ENCODE peak calls at places on chromosome 19, in eight cellular contexts. E is HL-60, I is left ventricle myocardium inferior, C is fibroblast of mammary gland, Y is psoas muscle, K is IMR-90, X is tibial nerve, W is brain microvascular endothelial cell. V is an unnamed sample.

GRCh38 chr19:29699861-29700260 is 15.2 kb downstream of the C19orf12 start:
- DNase-seq in E (no peak), I (no peak), C (no peak), Y (no peak), K (no peak), X (no peak), W (no peak), V (no peak)

GRCh38 chr19:5481957-5482356 is 26.7 kb downstream of the ZNRF4 start:
- DNase-seq in E (no peak), I (no peak), C (no peak), Y (no peak), K (no peak), X (no peak), W (no peak), V (no peak)

GRCh38 chr19:6482343-6482686 is 728 bp upstream of the DENND1C start:
- DNase-seq in E (no peak), I (no peak), C (no peak), Y (no peak), K (no peak), X (no peak), W (no peak), V (no peak)

GRCh38 chr19:38385804-38386257 is 2.0 kb downstream of the GGN start:
- DNase-seq in E (no peak), I (no peak), C (no peak), Y (no peak), K (no peak), X (no peak), W (no peak), V (no peak)

GRCh38 chr19:40763963-40764362 is 11.4 kb upstream of the MIA start:
- DNase-seq in E (no peak), I (no peak), C (no peak), Y (no peak), K (no peak), X (no peak), W (no peak), V (no peak)

GRCh38 chr19:51926784-51927741 is at the start of gene ZNF613:
- DNase-seq in E (peak), I (peak), C (peak), Y (peak), K (peak), X (peak), W (peak), V (peak)

GRCh38 chr19:39533791-39534190 is 1.1 kb upstream of the EID2B start:
- DNase-seq in E (no peak), I (no peak), C (no peak), Y (no peak), K (no peak), X (no peak), W (no peak), V (no peak)

GRCh38 chr19:6026390-6026897 is 48.5 kb upstream of the RANBP3 start:
- DNase-seq in E (no peak), I (no peak), C (no peak), Y (no peak), K (no peak), X (no peak), W (no peak), V (no peak)

GRCh38 chr19:21505459-21506393 is at the start of gene ZNF429:
- DNase-seq in E (peak), I (peak), C (peak), Y (peak), K (peak), X (peak), W (peak), V (peak)

GRCh38 chr19:4567584-4568071 is 8.1 kb upstream of the SEMA6B start:
- DNase-seq in E (peak), I (peak), C (peak), Y (peak), K (peak), X (peak), W (peak), V (peak)

GRCh38 chr19:39916851-39917396 is 17.5 kb downstream of the FCGBP start:
- DNase-seq in E (peak), I (no peak), C (no peak), Y (no peak), K (no peak), X (no peak), W (no peak), V (no peak)

GRCh38 chr19:29685326-29685725 is 20.1 kb downstream of the PLEKHF1 start:
- DNase-seq in E (no peak), I (no peak), C (peak), Y (no peak), K (no peak), X (no peak), W (no peak), V (peak)

GRCh38 chr19:29515706-29516357 is 10.0 kb upstream of the VSTM2B start:
- DNase-seq in E (no peak), I (peak), C (no peak), Y (no peak), K (no peak), X (no peak), W (no peak), V (no peak)

GRCh38 chr19:43420954-43421353 is 6.3 kb downstream of the TEX101 start:
- DNase-seq in E (no peak), I (no peak), C (no peak), Y (no peak), K (no peak), X (no peak), W (no peak), V (no peak)

GRCh38 chr19:50646074-50646807 is 3.0 kb upstream of the C19orf81 start:
- DNase-seq in E (no peak), I (no peak), C (peak), Y (no peak), K (peak), X (no peak), W (peak), V (peak)

GRCh38 chr19:18444513-18444912 is 6.6 kb upstream of the ISYNA1 start:
- DNase-seq in E (no peak), I (no peak), C (no peak), Y (no peak), K (no peak), X (no peak), W (no peak), V (no peak)

GRCh38 chr19:41089955-41090354 is 1.7 kb downstream of the CYP2A13 start:
- DNase-seq in E (no peak), I (no peak), C (no peak), Y (no peak), K (no peak), X (no peak), W (no peak), V (no peak)

GRCh38 chr19:31154021-31154420 is 195.2 kb downstream of the TSHZ3 start:
- DNase-seq in E (no peak), I (no peak), C (peak), Y (no peak), K (peak), X (no peak), W (peak), V (peak)

GRCh38 chr19:4068058-4068966 is 1.6 kb upstream of the ZBTB7A start:
- DNase-seq in E (no peak), I (no peak), C (no peak), Y (no peak), K (no peak), X (no peak), W (no peak), V (no peak)

GRCh38 chr19:17751103-17751911 is at the start of gene FCHO1:
- DNase-seq in E (peak), I (peak), C (no peak), Y (no peak), K (no peak), X (peak), W (no peak), V (no peak)

GRCh38 chr19:6126335-6126974 is 9.0 kb upstream of the ACSBG2 start:
- DNase-seq in E (peak), I (no peak), C (peak), Y (no peak), K (peak), X (no peak), W (peak), V (peak)

GRCh38 chr19:6767357-6768235 is at the start of gene SH2D3A:
- DNase-seq in E (peak), I (peak), C (no peak), Y (peak), K (peak), X (no peak), W (peak), V (no peak)

GRCh38 chr19:48967346-48968178 is 2.5 kb downstream of the FTL start:
- DNase-seq in E (peak), I (peak), C (peak), Y (peak), K (peak), X (peak), W (no peak), V (peak)

GRCh38 chr19:4830768-4831265 is 695 bp downstream of the TICAM1 start:
- DNase-seq in E (no peak), I (no peak), C (no peak), Y (no peak), K (no peak), X (no peak), W (no peak), V (no peak)

GRCh38 chr19:30785728-30786127 is 413.5 kb downstream of the ZNF536 start:
- DNase-seq in E (no peak), I (no peak), C (no peak), Y (no peak), K (no peak), X (no peak), W (no peak), V (peak)

GRCh38 chr19:6409346-6409745 is 15.3 kb downstream of the KHSRP start:
- DNase-seq in E (no peak), I (no peak), C (no peak), Y (no peak), K (no peak), X (no peak), W (no peak), V (no peak)

GRCh38 chr19:58518261-58519086 is 1.1 kb downstream of the ZBTB45 start:
- DNase-seq in E (peak), I (no peak), C (no peak), Y (no peak), K (no peak), X (no peak), W (no peak), V (no peak)

GRCh38 chr19:49331616-49332055 is 3.6 kb upstream of the CD37 start:
- DNase-seq in E (peak), I (no peak), C (peak), Y (no peak), K (peak), X (no peak), W (peak), V (peak)

GRCh38 chr19:35314031-35314430 is 15.0 kb upstream of the CD22 start:
- DNase-seq in E (no peak), I (no peak), C (no peak), Y (peak), K (no peak), X (no peak), W (no peak), V (no peak)

GRCh38 chr19:35316560-35316959 is 12.4 kb upstream of the CD22 start:
- DNase-seq in E (no peak), I (no peak), C (no peak), Y (no peak), K (no peak), X (no peak), W (no peak), V (no peak)

GRCh38 chr19:35314858-35315470 is 14.0 kb upstream of the CD22 start:
- DNase-seq in E (no peak), I (no peak), C (no peak), Y (no peak), K (no peak), X (no peak), W (no peak), V (no peak)

GRCh38 chr19:35317464-35318043 is 11.4 kb upstream of the CD22 start:
- DNase-seq in E (peak), I (no peak), C (no peak), Y (no peak), K (no peak), X (peak), W (no peak), V (no peak)

GRCh38 chr19:35315883-35316282 is 13.1 kb upstream of the CD22 start:
- DNase-seq in E (no peak), I (no peak), C (no peak), Y (no peak), K (no peak), X (no peak), W (no peak), V (no peak)
- TF ChIP-seq CTCF in E (no peak), I (no peak), C (no peak), Y (no peak), K (no peak), X (no peak), W (no peak), V (no peak)

GRCh38 chr19:1767464-1767933 is 14.2 kb downstream of the ONECUT3 start:
- DNase-seq in E (peak), I (peak), C (peak), Y (peak), K (no peak), X (peak), W (no peak), V (no peak)
- H3K4me3 ChIP-seq in E (no peak), I (no peak), C (no peak), Y (no peak), K (no peak), X (no peak), W (no peak), V (no peak)

DNA sequence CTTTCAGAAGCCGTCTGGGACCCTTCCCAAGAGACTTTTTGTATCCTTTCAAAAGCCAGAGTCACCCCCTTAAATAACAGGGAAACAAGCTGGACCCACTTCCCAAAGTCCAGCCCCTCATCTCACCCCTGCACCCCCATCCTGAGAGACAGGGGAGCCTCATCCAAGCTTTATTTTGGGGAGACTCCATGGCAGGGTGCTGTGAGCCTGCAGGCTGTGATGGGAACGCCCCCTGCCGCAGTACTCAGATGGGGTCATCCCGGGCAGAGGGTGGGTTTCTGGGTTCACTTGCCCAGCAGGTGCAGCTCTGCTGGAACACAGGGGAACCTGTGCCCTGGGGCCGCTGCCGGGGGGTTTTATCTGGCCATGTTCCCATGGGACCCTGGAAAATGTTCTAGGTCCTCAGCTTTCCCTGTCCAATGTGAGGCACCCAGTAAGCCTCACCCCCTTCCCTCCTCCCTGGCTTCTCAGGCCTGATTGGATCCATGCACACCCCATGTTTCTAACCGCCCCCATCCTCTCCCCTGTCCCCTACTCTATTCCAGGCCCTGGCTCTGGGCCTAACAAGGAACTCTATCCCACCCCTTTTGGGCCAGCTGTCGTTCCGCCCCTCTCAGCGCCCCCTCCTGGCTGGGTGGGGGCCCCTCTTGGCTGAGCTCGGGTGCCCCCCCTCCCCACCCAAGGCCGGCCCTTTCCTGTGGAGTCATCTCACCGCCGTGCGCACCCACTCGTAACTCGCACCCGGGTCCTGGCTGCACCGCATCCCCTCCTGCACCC is 1.0 kb downstream of the HIF3A start:
- DNase-seq in E (no peak), I (peak), C (peak), Y (peak), K (no peak), X (peak), W (no peak), V (peak)
- TF ChIP-seq CTCF in E (no peak), I (peak), C (no peak), Y (peak), K (no peak), X (no peak), W (peak), V (no peak)

DNA sequence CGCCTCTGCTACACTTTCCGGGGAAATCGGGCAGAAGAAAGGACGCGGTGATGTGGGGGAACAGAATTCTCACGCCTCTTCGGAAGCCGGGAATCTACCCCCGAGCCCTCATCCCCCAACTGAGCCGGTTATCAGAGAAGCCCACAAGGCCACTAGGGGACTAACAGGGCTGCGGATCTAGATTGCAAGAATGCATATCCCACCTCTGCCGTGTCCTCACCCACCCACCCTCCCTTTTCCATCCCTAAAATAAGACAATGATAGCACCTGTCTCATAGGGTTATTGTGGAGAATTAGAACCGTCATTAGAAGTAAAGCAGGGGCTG is 1.1 kb downstream of the IGFLR1 start:
- DNase-seq in E (no peak), I (no peak), C (no peak), Y (no peak), K (no peak), X (no peak), W (no peak), V (no peak)
- H3K4me3 ChIP-seq in E (peak), I (peak), C (peak), Y (peak), K (peak), X (peak), W (peak), V (peak)

GRCh38 chr19:10295305-10295846 is 5.6 kb downstream of the ICAM5 start:
- DNase-seq in E (no peak), I (no peak), C (no peak), Y (no peak), K (no peak), X (no peak), W (no peak), V (no peak)
- TF ChIP-seq CTCF in E (no peak), I (no peak), C (no peak), Y (no peak), K (no peak), X (no peak), W (peak), V (peak)

GRCh38 chr19:42152876-42153275 is 20.6 kb upstream of the POU2F2 start:
- DNase-seq in E (no peak), I (no peak), C (no peak), Y (no peak), K (no peak), X (no peak), W (no peak), V (no peak)
- H3K4me3 ChIP-seq in E (no peak), I (no peak), C (no peak), Y (no peak), K (no peak), X (no peak), W (no peak), V (no peak)

GRCh38 chr19:15412832-15413231 is 6.0 kb downstream of the AKAP8L start:
- DNase-seq in E (no peak), I (no peak), C (no peak), Y (no peak), K (no peak), X (no peak), W (no peak), V (no peak)
- TF ChIP-seq CTCF in E (no peak), I (no peak), C (no peak), Y (no peak), K (peak), X (no peak), W (no peak), V (no peak)

GRCh38 chr19:13493516-13494310 is 12.6 kb downstream of the CACNA1A start:
- DNase-seq in E (no peak), I (no peak), C (no peak), Y (no peak), K (peak), X (no peak), W (no peak), V (peak)
- H3K4me3 ChIP-seq in E (no peak), I (no peak), C (no peak), Y (no peak), K (no peak), X (no peak), W (no peak), V (no peak)

V was measured in fibroblast of the aortic adventitia.